ENCODE peak calls at places on chromosomes 2 and 18, in five cellular contexts. L is endothelial cell of umbilical vein, X is AG10803, U is gastrocnemius medialis, A is mammary epithelial cell. Z is an unnamed sample.
A peak's percentile ranks its signal among the peaks of the same experiment; 100 is the strongest.

GRCh38 chr2:133434962-133435668 is 133.1 kb downstream of the NCKAP5 start:
- DNase-seq in L (no peak), X (peak; percentile 24), U (no peak), A (peak; percentile 97), Z (no peak)

GRCh38 chr2:100606740-100607343 is 44.0 kb downstream of the PDCL3 start:
- DNase-seq in L (peak; percentile 47), X (peak; percentile 34), U (no peak), A (peak; percentile 36), Z (no peak)

GRCh38 chr18:78672862-78673446 is 306.7 kb upstream of the SALL3 start:
- DNase-seq in L (no peak), X (no peak), U (no peak), A (no peak), Z (no peak)

GRCh38 chr2:113886479-113887383 is 3.2 kb upstream of the ACTR3 start:
- DNase-seq in L (no peak), X (peak; percentile 92), U (peak; percentile 17), A (peak; percentile 77), Z (peak; percentile 50)

GRCh38 chr2:133053541-133053940 is 383.5 kb upstream of the LYPD1 start:
- DNase-seq in L (no peak), X (no peak), U (no peak), A (no peak), Z (no peak)

GRCh38 chr2:57453929-57454328 is 592.7 kb upstream of the VRK2 start:
- DNase-seq in L (no peak), X (no peak), U (no peak), A (no peak), Z (no peak)

GRCh38 chr2:240925191-240925575 is 19.0 kb downstream of the CROCC2 start:
- DNase-seq in L (no peak), X (no peak), U (peak; percentile 1), A (no peak), Z (peak; percentile 82)

GRCh38 chr2:173997269-173997668 is 32.1 kb upstream of the SP3 start:
- DNase-seq in L (no peak), X (peak; percentile 88), U (peak; percentile 88), A (no peak), Z (peak; percentile 96)

GRCh38 chr18:47184419-47185050 is 8.4 kb upstream of the IER3IP1 start:
- DNase-seq in L (peak; percentile 10), X (peak; percentile 22), U (no peak), A (peak; percentile 66), Z (peak; percentile 34)

GRCh38 chr2:145402706-145403277 is 882.9 kb upstream of the ZEB2 start:
- DNase-seq in L (no peak), X (no peak), U (no peak), A (no peak), Z (no peak)

GRCh38 chr2:83991992-83992391 is 467.1 kb downstream of the SUCLG1 start:
- DNase-seq in L (no peak), X (no peak), U (no peak), A (peak; percentile 58), Z (no peak)

GRCh38 chr18:80088823-80089222 is 20.2 kb upstream of the ADNP2 start:
- DNase-seq in L (no peak), X (no peak), U (no peak), A (no peak), Z (no peak)

GRCh38 chr2:45045706-45046105 is 36.5 kb upstream of the SIX2 start:
- DNase-seq in L (no peak), X (no peak), U (no peak), A (no peak), Z (no peak)

GRCh38 chr18:48698707-48699106 is 159.9 kb downstream of the CTIF start:
- DNase-seq in L (no peak), X (no peak), U (no peak), A (no peak), Z (no peak)

DNA sequence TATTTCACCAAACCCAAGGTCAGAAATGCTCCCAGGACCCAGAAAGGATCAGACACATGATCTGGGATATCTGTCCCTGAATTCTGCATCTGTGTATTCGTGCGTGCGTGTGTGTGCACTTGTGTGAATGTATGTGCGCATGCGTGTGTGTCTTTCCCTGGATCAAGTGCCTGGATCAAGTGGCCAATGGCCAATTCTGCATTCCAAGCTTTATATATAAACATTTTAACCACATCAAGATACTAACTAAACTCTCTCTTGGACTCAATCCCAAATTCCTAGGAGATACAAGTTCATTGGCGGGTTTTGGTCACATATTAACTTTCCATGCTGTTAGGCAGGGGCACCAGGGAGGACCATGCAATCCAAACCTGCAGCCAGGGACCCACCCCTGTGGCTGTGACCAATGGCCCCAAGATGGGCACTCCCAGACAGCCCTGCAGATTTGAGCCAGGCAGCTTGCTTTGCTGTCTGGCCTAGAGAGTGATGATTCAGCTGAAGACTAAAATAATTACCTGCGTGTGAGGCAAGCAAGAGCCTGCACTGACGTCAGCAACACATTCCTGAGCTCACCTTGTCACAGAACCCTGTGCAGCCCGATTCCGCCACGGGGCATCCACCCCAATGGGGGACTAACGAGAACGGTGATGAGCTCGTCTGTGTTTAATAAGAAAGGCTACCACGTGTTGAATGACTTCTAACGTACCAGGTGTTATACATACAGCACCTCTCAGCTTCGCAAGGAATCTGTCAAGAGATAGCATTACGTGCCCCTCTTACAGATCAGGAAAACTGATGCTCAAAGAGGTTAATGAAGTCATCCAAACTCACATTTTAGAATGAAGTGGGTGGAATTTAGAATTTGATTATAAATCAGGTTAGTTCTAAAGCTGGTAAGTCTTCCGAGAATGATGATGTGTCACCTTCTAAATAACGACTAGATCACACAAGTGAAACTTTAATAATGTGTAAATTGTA is 45.4 kb upstream of the ROCK2 start:
- DNase-seq in L (peak; percentile 62), X (peak; percentile 38), U (no peak), A (peak; percentile 41), Z (no peak)
- TF ChIP-seq CTCF in L (no peak), X (no peak), U (no peak), A (no peak), Z (no peak)

DNA sequence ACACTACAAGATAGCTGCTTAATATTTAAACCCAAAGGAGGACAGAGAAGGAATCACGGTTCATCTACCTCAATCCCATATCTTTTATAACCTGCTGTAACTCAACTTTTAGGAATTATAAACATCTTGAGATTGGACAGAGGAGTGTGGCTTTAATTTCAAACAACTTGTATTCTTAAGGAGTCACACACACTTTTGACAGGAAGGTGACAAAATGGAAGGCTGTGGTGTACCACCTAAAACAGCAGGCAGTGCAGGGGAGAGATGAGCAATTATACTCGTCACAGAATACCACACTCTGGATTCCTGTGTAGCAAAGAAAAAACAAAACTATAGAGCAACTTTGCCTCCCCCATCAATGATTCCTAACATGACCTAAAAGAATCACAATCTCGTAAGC is 194.8 kb downstream of the ZEB2 start:
- DNase-seq in L (no peak), X (no peak), U (no peak), A (no peak), Z (no peak)
- H3K4me3 ChIP-seq in L (no peak overlapping the region), X (no peak overlapping the region), U (no peak overlapping the region), A (no peak overlapping the region), Z (no peak overlapping the region)

GRCh38 chr18:10461989-10462388 is 7.6 kb downstream of the APCDD1 start:
- DNase-seq in L (no peak), X (no peak), U (no peak), A (no peak), Z (no peak)
- TF ChIP-seq CTCF in L (no peak), X (no peak), U (no peak), A (no peak), Z (no peak)

GRCh38 chr2:160703648-160704585 is 210.3 kb upstream of the RBMS1 start:
- DNase-seq in L (no peak), X (peak; percentile 61), U (no peak), A (no peak), Z (no peak)
- H3K4me3 ChIP-seq in L (no peak overlapping the region), X (no peak overlapping the region), U (no peak overlapping the region), A (no peak overlapping the region), Z (no peak overlapping the region)

DNA sequence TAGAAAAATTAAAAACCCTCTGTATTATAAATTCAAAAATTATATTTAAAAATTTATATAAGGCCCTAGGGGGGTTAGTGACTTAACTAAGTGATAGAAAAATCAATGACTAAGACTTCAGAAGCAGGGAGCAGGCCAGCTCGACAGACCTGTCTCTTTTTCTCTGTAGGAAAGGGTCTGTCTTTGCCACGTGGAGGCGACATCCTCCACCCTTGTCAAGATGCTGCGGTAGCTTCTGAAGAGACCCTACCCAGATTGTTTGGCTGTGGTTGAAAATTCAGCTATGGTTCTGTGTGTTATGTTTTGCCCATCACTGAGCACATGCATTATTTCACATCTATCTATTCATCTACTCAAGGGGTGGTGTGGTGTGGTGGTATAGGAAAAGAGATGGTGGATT is 8.2 kb upstream of the SLC4A3 start:
- DNase-seq in L (no peak), X (no peak), U (no peak), A (no peak), Z (no peak)
- TF ChIP-seq CTCF in L (no peak), X (no peak), U (no peak), A (no peak), Z (no peak)

GRCh38 chr2:189109921-189110397 is 69.6 kb downstream of the COL5A2 start:
- DNase-seq in L (no peak), X (peak; percentile 51), U (no peak), A (no peak), Z (no peak)
- H3K4me3 ChIP-seq in L (no peak overlapping the region), X (no peak overlapping the region), U (no peak overlapping the region), A (no peak overlapping the region), Z (no peak overlapping the region)

GRCh38 chr18:59764281-59764680 is 67.1 kb upstream of the CCBE1 start:
- DNase-seq in L (no peak), X (no peak), U (no peak), A (no peak), Z (no peak)

GRCh38 chr18:59765343-59765742 is 68.1 kb upstream of the CCBE1 start:
- DNase-seq in L (no peak), X (no peak), U (no peak), A (peak; percentile 36), Z (no peak)

GRCh38 chr18:59760212-59760997 is 63.2 kb upstream of the CCBE1 start:
- DNase-seq in L (no peak), X (peak; percentile 11), U (no peak), A (no peak), Z (no peak)

GRCh38 chr18:59767732-59768131 is 70.5 kb upstream of the CCBE1 start:
- DNase-seq in L (no peak), X (peak; percentile 60), U (no peak), A (peak; percentile 79), Z (no peak)

GRCh38 chr18:59763541-59764136 is 66.4 kb upstream of the CCBE1 start:
- DNase-seq in L (no peak), X (peak; percentile 25), U (no peak), A (no peak), Z (no peak)
- TF ChIP-seq CTCF in L (no peak), X (peak; percentile 8), U (no peak), A (no peak), Z (no peak)

GRCh38 chr18:49788327-49788908 is 24.9 kb downstream of the ACAA2 start:
- DNase-seq in L (peak; percentile 59), X (no peak), U (no peak), A (peak; percentile 12), Z (no peak)
- H3K4me3 ChIP-seq in L (no peak overlapping the region), X (no peak overlapping the region), U (no peak overlapping the region), A (no peak overlapping the region), Z (no peak overlapping the region)